ENCODE peak calls at places on chromosomes 6 and 20, in four cellular contexts. O, L, M and V are unnamed samples.

GRCh38 chr6:35299674-35300073 is 2.1 kb downstream of the DEF6 start:
- DNase-seq in O (no peak), L (no peak), M (peak), V (no peak)

GRCh38 chr6:31067881-31068737 is 44.3 kb downstream of the C6orf15 start:
- DNase-seq in O (no peak), L (no peak), M (no peak), V (no peak)

GRCh38 chr6:92623441-92623840 is 795.9 kb downstream of the EPHA7 start:
- DNase-seq in O (no peak), L (no peak), M (no peak), V (no peak)

GRCh38 chr20:3071610-3072529 is at the start of gene OXT:
- DNase-seq in O (no peak), L (no peak), M (no peak), V (no peak)

GRCh38 chr20:6855074-6855473 is 87.6 kb downstream of the BMP2 start:
- DNase-seq in O (no peak), L (no peak), M (no peak), V (no peak)

GRCh38 chr6:37303891-37304503 is 46.1 kb upstream of the TMEM217 start:
- DNase-seq in O (peak), L (no peak), M (no peak), V (no peak)

GRCh38 chr6:7190791-7191190 is 83.0 kb downstream of the RREB1 start:
- DNase-seq in O (no peak), L (no peak), M (no peak), V (no peak)

GRCh38 chr20:59010995-59011873 is 4.2 kb upstream of the CTSZ start:
- DNase-seq in O (peak), L (no peak), M (peak), V (no peak)

GRCh38 chr6:137681445-137682009 is 185.5 kb upstream of the TNFAIP3 start:
- DNase-seq in O (no peak), L (no peak), M (no peak), V (no peak)

GRCh38 chr6:44960898-44961297 is 367.2 kb upstream of the RUNX2 start:
- DNase-seq in O (no peak), L (no peak), M (no peak), V (no peak)

GRCh38 chr6:159821111-159821510 is 21.0 kb downstream of the PNLDC1 start:
- DNase-seq in O (no peak), L (no peak), M (no peak), V (no peak)

DNA sequence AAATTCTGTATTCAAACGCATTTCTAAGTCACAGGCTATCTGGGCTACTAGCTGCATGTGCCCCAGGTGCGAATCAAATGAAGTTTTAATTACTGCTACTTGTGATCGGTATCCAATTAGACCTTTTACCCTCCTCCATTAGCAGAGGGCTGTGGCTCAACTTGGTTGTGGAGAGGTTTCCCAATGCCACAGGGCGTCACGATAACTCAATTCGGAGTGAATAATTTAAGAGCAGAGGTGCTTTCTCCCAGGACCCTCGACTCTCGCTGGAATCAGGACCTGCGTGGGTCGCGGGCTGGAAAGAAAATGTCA is 635 bp downstream of the SAYSD1 start:
- DNase-seq in O (no peak), L (no peak), M (no peak), V (no peak)
- TF ChIP-seq CTCF in O (no peak), L (no peak), M (peak), V (no peak)

GRCh38 chr6:144190051-144190450 is 39.7 kb downstream of the STX11 start:
- DNase-seq in O (no peak), L (no peak), M (no peak), V (no peak)

GRCh38 chr6:144195671-144196070 is 45.4 kb downstream of the STX11 start:
- DNase-seq in O (peak), L (no peak), M (no peak), V (no peak)

GRCh38 chr6:144197919-144198318 is 47.6 kb downstream of the STX11 start:
- DNase-seq in O (no peak), L (no peak), M (no peak), V (no peak)

GRCh38 chr6:144190593-144190992 is 40.3 kb downstream of the STX11 start:
- DNase-seq in O (peak), L (no peak), M (peak), V (no peak)

DNA sequence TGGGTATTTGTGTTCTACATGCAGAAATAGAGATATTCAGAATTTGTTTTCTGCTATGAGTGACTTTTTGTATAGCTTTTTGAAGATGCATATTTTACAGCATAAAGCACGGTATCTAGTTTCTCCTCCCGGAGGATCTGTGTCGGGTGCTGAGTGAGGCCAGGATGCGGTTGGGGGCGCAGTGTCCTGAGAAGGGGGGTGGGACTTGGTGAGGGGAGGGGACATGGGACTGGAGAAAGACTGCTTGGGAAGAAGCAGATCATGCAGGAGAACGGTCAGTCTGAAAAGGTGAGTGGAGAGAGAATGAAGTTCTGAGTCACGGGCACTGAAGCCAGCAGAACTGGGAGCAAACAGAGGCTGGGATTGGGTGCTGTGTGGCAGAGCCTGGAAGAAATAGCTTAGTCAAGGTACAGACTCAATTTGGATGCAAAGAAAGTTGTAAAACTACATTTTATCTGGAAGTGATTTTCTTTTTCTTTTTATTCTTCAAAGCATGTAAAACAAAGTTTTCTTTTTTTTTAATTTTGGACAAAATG is 44.0 kb downstream of the STX11 start:
- DNase-seq in O (no peak), L (no peak), M (no peak), V (no peak)
- TF ChIP-seq CTCF in O (no peak), L (no peak), M (no peak), V (no peak)

GRCh38 chr20:52103911-52104545 is 87.6 kb downstream of the ZFP64 start:
- DNase-seq in O (no peak), L (no peak), M (no peak), V (no peak)

GRCh38 chr20:52105045-52105572 is 86.5 kb downstream of the ZFP64 start:
- DNase-seq in O (peak), L (peak), M (no peak), V (peak)

GRCh38 chr20:52104546-52105044 is 87.0 kb downstream of the ZFP64 start:
- DNase-seq in O (peak), L (no peak), M (no peak), V (peak)

GRCh38 chr20:52103469-52103910 is 88.1 kb downstream of the ZFP64 start:
- DNase-seq in O (peak), L (peak), M (no peak), V (no peak)

GRCh38 chr20:52105573-52106422 is 85.8 kb downstream of the ZFP64 start:
- DNase-seq in O (peak), L (peak), M (no peak), V (no peak)
- TF ChIP-seq CTCF in O (peak), L (no peak), M (no peak), V (no peak)

GRCh38 chr6:9131616-9132015 is 696.3 kb upstream of the SLC35B3 start:
- DNase-seq in O (no peak), L (no peak), M (no peak), V (no peak)
- TF ChIP-seq CTCF in O (no peak), L (no peak), M (no peak), V (no peak)